ENCODE peak calls at places on chromosomes 5 and 9, in seven cellular contexts. J is left ventricle myocardium inferior, S is lung, Y is epithelial cell of esophagus, L is progenitor cell of endocrine pancreas, P is transverse colon, F is GM20000. O is an unnamed sample.
A peak's percentile ranks its signal among the peaks of the same experiment; 100 is the strongest.

GRCh38 chr5:170434953-170435605 is 45.9 kb upstream of the KCNMB1 start:
- DNase-seq in J (peak; percentile 68), S (peak; percentile 54), Y (peak; percentile 37), L (peak; percentile 54), P (peak; percentile 43), F (peak; percentile 69), O (peak; percentile 74)

GRCh38 chr9:35277649-35278359 is 116.0 kb downstream of the UNC13B start:
- DNase-seq in J (no peak), S (no peak), Y (peak; percentile 42), L (no peak), P (no peak), F (no peak), O (peak; percentile 76)

GRCh38 chr5:61587120-61587519 is 255.1 kb downstream of the ZSWIM6 start:
- DNase-seq in J (no peak), S (no peak), Y (peak; percentile 16), L (no peak), P (no peak), F (no peak), O (no peak)

GRCh38 chr5:149174847-149175234 is 33.5 kb downstream of the ABLIM3 start:
- DNase-seq in J (no peak), S (no peak), Y (no peak), L (no peak), P (no peak), F (no peak), O (no peak)

GRCh38 chr5:80958611-80959010 is 1.6 kb upstream of the RASGRF2 start:
- DNase-seq in J (no peak), S (no peak), Y (peak; percentile 36), L (no peak), P (no peak), F (no peak), O (no peak)

GRCh38 chr5:83388608-83389007 is 82.9 kb upstream of the VCAN start:
- DNase-seq in J (no peak), S (no peak), Y (no peak), L (no peak), P (no peak), F (no peak), O (no peak)

GRCh38 chr9:630817-631216 is 210.7 kb upstream of the DMRT1 start:
- DNase-seq in J (no peak), S (no peak), Y (peak; percentile 60), L (no peak), P (no peak), F (no peak), O (no peak)

GRCh38 chr5:171418316-171418981 is 998 bp upstream of the FGF18 start:
- DNase-seq in J (peak; percentile 81), S (peak; percentile 81), Y (peak; percentile 76), L (peak; percentile 87), P (peak; percentile 71), F (peak; percentile 93), O (peak; percentile 87)

GRCh38 chr5:138468133-138468965 is 3.1 kb downstream of the EGR1 start:
- DNase-seq in J (no peak), S (no peak), Y (peak; percentile 58), L (no peak), P (no peak), F (no peak), O (no peak)

GRCh38 chr5:36378551-36378950 is 76.8 kb upstream of the RANBP3L start:
- DNase-seq in J (no peak), S (no peak), Y (peak; percentile 62), L (no peak), P (no peak), F (no peak), O (peak; percentile 83)

GRCh38 chr5:147565524-147565923 is 55.7 kb upstream of the DPYSL3 start:
- DNase-seq in J (no peak), S (no peak), Y (peak; percentile 84), L (no peak), P (no peak), F (no peak), O (peak; percentile 43)

GRCh38 chr5:32585446-32586250 is at the start of gene SUB1:
- DNase-seq in J (peak; percentile 96), S (peak; percentile 94), Y (peak; percentile 94), L (peak; percentile 85), P (peak; percentile 95), F (peak; percentile 90), O (peak; percentile 92)

GRCh38 chr9:93305497-93306020 is 121.6 kb downstream of the WNK2 start:
- DNase-seq in J (no peak), S (no peak), Y (no peak), L (no peak), P (no peak), F (peak; percentile 28), O (no peak)

GRCh38 chr9:99807276-99807852 is 14.3 kb upstream of the NR4A3 start:
- DNase-seq in J (peak; percentile 48), S (peak; percentile 76), Y (peak; percentile 78), L (no peak), P (peak; percentile 63), F (peak; percentile 73), O (peak; percentile 83)

GRCh38 chr9:93261281-93261680 is 77.3 kb downstream of the WNK2 start:
- DNase-seq in J (no peak), S (no peak), Y (no peak), L (no peak), P (no peak), F (no peak), O (no peak)

GRCh38 chr5:2039180-2039531 is 156.4 kb upstream of the IRX4 start:
- DNase-seq in J (no peak), S (peak; percentile 21), Y (peak; percentile 15), L (no peak), P (no peak), F (no peak), O (peak; percentile 48)

GRCh38 chr5:2036885-2037284 is 154.2 kb upstream of the IRX4 start:
- DNase-seq in J (no peak), S (no peak), Y (no peak), L (no peak), P (no peak), F (no peak), O (no peak)

GRCh38 chr5:2044041-2044440 is 161.3 kb upstream of the IRX4 start:
- DNase-seq in J (no peak), S (no peak), Y (no peak), L (no peak), P (no peak), F (no peak), O (no peak)

GRCh38 chr5:2038337-2039179 is 155.8 kb upstream of the IRX4 start:
- DNase-seq in J (peak; percentile 72), S (peak; percentile 63), Y (peak; percentile 37), L (peak; percentile 94), P (peak; percentile 51), F (peak; percentile 95), O (peak; percentile 68)
- TF ChIP-seq CTCF in J (peak; percentile 75), S (peak; percentile 43), Y (peak; percentile 43), L (peak; percentile 77), P (peak; percentile 70), F (peak; percentile 92), O (peak; percentile 83)

GRCh38 chr5:159525117-159525516 is 194.8 kb upstream of the IL12B start:
- DNase-seq in J (no peak), S (no peak), Y (no peak), L (no peak), P (no peak), F (no peak), O (no peak)
- TF ChIP-seq CTCF in J (no peak), S (no peak), Y (no peak), L (no peak), P (no peak), F (no peak), O (no peak)

GRCh38 chr5:89735108-89735507 is 674.4 kb downstream of the CETN3 start:
- DNase-seq in J (no peak), S (no peak), Y (peak; percentile 80), L (no peak), P (no peak), F (no peak), O (peak; percentile 75)
- TF ChIP-seq CTCF in J (no peak), S (no peak), Y (no peak), L (no peak), P (no peak), F (no peak), O (no peak)

GRCh38 chr5:59922220-59922619 is 28.7 kb upstream of the PDE4D start:
- DNase-seq in J (no peak), S (no peak), Y (no peak), L (no peak), P (no peak), F (no peak), O (no peak)

GRCh38 chr5:59921816-59922215 is 28.3 kb upstream of the PDE4D start:
- DNase-seq in J (no peak), S (no peak), Y (no peak), L (no peak), P (no peak), F (no peak), O (no peak)

GRCh38 chr5:59923465-59923864 is 29.9 kb upstream of the PDE4D start:
- DNase-seq in J (no peak), S (no peak), Y (peak; percentile 20), L (no peak), P (no peak), F (no peak), O (no peak)
- TF ChIP-seq CTCF in J (peak; percentile 17), S (no peak), Y (no peak), L (no peak), P (no peak), F (no peak), O (no peak)

DNA sequence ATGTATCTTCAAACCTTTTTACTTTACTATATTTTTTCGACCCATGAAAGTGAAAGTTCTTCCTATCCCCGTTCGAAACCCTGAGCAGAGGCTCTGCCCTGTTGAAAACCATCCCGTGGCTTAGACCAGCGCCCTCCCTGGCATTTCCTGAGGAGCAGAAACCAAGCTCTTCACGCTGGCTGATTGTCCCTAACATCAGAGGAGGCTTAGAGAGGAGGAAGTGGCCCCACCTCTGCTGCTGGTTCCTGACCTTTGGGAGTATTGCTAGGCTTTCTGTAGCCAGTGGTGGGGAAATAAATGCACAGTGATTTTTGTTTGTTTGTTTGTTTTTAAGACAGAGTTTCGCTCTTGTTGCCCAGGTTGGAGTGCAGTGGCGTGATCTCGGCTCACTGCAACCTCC is 4.2 kb upstream of the PTGES start:
- DNase-seq in J (no peak), S (no peak), Y (no peak), L (no peak), P (no peak), F (no peak), O (no peak)
- TF ChIP-seq CTCF in J (no peak), S (no peak), Y (no peak), L (no peak), P (no peak), F (no peak), O (no peak)

O was measured in MCF 10A.